ENCODE peak calls at places on chromosomes 6 and 20, in five cellular contexts. One of them, this sample, is unnamed.

GRCh38 chr6:109039795-109040194 is 54.9 kb downstream of the SESN1 start:
- DNase-seq in A549: no peak
- DNase-seq in HepG2: no peak
- DNase-seq in GM12878: no peak
- DNase-seq in K562: no peak
- DNase-seq in this sample: no peak

GRCh38 chr6:50905297-50905696 is 86.6 kb downstream of the TFAP2B start:
- DNase-seq in A549: no peak
- DNase-seq in HepG2: no peak
- DNase-seq in GM12878: no peak
- DNase-seq in K562: no peak
- DNase-seq in this sample: no peak

GRCh38 chr6:116399287-116399686 is 28.5 kb downstream of the DSE start:
- DNase-seq in A549: no peak
- DNase-seq in HepG2: no peak
- DNase-seq in GM12878: no peak
- DNase-seq in K562: no peak
- DNase-seq in this sample: no peak

GRCh38 chr6:70112686-70113570 is 190.0 kb downstream of the COL9A1 start:
- DNase-seq in A549: no peak
- DNase-seq in HepG2: no peak
- DNase-seq in GM12878: no peak
- DNase-seq in K562: no peak
- DNase-seq in this sample: no peak

GRCh38 chr6:65461121-65461520 is 245.9 kb downstream of the EYS start:
- DNase-seq in A549: no peak
- DNase-seq in HepG2: no peak
- DNase-seq in GM12878: no peak
- DNase-seq in K562: peak; percentile 6
- DNase-seq in this sample: no peak

GRCh38 chr20:36624925-36625324 is 19.3 kb downstream of the RAB5IF start:
- DNase-seq in A549: no peak
- DNase-seq in HepG2: no peak
- DNase-seq in GM12878: no peak
- DNase-seq in K562: no peak
- DNase-seq in this sample: no peak

GRCh38 chr20:20824924-20825584 is 112.6 kb upstream of the RALGAPA2 start:
- DNase-seq in A549: peak; percentile 53
- DNase-seq in HepG2: peak; percentile 70
- DNase-seq in GM12878: peak; percentile 11
- DNase-seq in K562: peak; percentile 46
- DNase-seq in this sample: no peak

GRCh38 chr6:7513534-7513933 is 27.9 kb upstream of the DSP start:
- DNase-seq in A549: no peak
- DNase-seq in HepG2: no peak
- DNase-seq in GM12878: no peak
- DNase-seq in K562: no peak
- DNase-seq in this sample: no peak

GRCh38 chr6:27441001-27441400 is 31.9 kb downstream of the ZNF184 start:
- DNase-seq in A549: no peak
- DNase-seq in HepG2: no peak
- DNase-seq in GM12878: no peak
- DNase-seq in K562: no peak
- DNase-seq in this sample: no peak

GRCh38 chr6:33904050-33904827 is 100.4 kb upstream of the MLN start:
- DNase-seq in A549: no peak
- DNase-seq in HepG2: no peak
- DNase-seq in GM12878: peak; percentile 79
- DNase-seq in K562: peak; percentile 90
- DNase-seq in this sample: no peak

GRCh38 chr6:133683603-133684002 is 205.3 kb upstream of the TCF21 start:
- DNase-seq in A549: no peak
- DNase-seq in HepG2: no peak
- DNase-seq in GM12878: no peak
- DNase-seq in K562: no peak
- DNase-seq in this sample: no peak

GRCh38 chr6:3808759-3809514 is 40.2 kb upstream of the FAM50B start:
- DNase-seq in A549: peak; percentile 77
- DNase-seq in HepG2: peak; percentile 50
- DNase-seq in GM12878: no peak
- DNase-seq in K562: no peak
- DNase-seq in this sample: peak; percentile 66

GRCh38 chr20:23349338-23350006 is 1.1 kb upstream of the NXT1 start:
- DNase-seq in A549: no peak
- DNase-seq in HepG2: no peak
- DNase-seq in GM12878: no peak
- DNase-seq in K562: peak; percentile 16
- DNase-seq in this sample: no peak

GRCh38 chr20:53642196-53643030 is 48.8 kb upstream of the ZNF217 start:
- DNase-seq in A549: peak; percentile 90
- DNase-seq in HepG2: peak; percentile 99
- DNase-seq in GM12878: no peak
- DNase-seq in K562: peak; percentile 64
- DNase-seq in this sample: peak; percentile 89

DNA sequence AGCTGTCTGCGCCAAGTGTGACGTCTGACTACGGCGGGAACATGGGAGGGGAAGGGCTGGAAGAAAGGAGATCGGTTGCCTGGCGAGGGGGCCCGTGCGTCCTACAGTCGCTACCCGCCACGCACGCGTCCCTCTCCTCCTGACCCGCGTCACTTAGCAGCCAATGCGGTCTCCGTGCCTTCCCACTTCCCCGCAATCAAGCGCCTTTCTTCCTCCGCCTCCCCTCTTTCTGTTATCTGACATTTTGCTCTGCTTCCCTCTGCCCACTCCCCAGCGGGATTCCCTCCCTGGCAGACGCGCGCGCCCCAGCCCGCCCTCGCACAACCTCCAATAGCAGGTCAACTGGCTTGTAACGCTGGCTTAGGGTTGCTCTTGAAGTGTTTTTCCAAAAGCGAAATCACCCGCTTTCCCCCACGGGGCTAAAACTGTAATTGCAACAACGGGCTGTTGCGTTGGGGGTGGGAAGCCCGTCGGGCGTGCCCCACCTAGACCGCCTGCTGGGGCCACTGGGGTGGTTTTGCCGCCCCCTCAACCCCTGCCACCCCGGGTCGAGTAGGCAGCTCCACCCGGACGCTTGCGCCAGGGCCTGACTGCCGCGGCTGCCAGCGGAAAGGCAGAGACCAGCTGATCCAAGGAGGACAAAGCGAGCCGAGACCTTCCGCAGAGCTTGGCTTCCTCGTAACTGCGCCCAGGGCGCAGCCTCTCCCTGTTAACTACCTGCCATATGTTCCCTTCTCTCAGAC is 6.2 kb upstream of the SOX4 start:
- DNase-seq in A549: peak; percentile 61
- DNase-seq in HepG2: peak; percentile 21
- DNase-seq in GM12878: no peak
- DNase-seq in K562: no peak
- DNase-seq in this sample: peak; percentile 46
- TF ChIP-seq CTCF in A549: no peak
- TF ChIP-seq CTCF in HepG2: peak; percentile 3
- TF ChIP-seq CTCF in GM12878: peak; percentile 30
- TF ChIP-seq CTCF in K562: no peak
- TF ChIP-seq CTCF in this sample: peak; percentile 17

GRCh38 chr6:156534594-156534993 is 242.6 kb upstream of the ARID1B start:
- DNase-seq in A549: no peak
- DNase-seq in HepG2: no peak
- DNase-seq in GM12878: no peak
- DNase-seq in K562: no peak
- DNase-seq in this sample: no peak

GRCh38 chr6:156543431-156543830 is 233.7 kb upstream of the ARID1B start:
- DNase-seq in A549: no peak
- DNase-seq in HepG2: no peak
- DNase-seq in GM12878: no peak
- DNase-seq in K562: no peak
- DNase-seq in this sample: no peak

GRCh38 chr6:156544046-156544445 is 233.1 kb upstream of the ARID1B start:
- DNase-seq in A549: no peak
- DNase-seq in HepG2: no peak
- DNase-seq in GM12878: no peak
- DNase-seq in K562: no peak
- DNase-seq in this sample: no peak

GRCh38 chr6:156533860-156534580 is 243.2 kb upstream of the ARID1B start:
- DNase-seq in A549: no peak
- DNase-seq in HepG2: no peak
- DNase-seq in GM12878: no peak
- DNase-seq in K562: no peak
- DNase-seq in this sample: no peak

GRCh38 chr6:156538875-156539660 is 238.1 kb upstream of the ARID1B start:
- DNase-seq in A549: no peak
- DNase-seq in HepG2: no peak
- DNase-seq in GM12878: no peak
- DNase-seq in K562: no peak
- DNase-seq in this sample: no peak
- TF ChIP-seq REST in A549: no peak
- TF ChIP-seq REST in HepG2: no peak
- TF ChIP-seq REST in GM12878: no peak
- TF ChIP-seq REST in K562: no peak
- TF ChIP-seq REST in this sample: no peak

DNA sequence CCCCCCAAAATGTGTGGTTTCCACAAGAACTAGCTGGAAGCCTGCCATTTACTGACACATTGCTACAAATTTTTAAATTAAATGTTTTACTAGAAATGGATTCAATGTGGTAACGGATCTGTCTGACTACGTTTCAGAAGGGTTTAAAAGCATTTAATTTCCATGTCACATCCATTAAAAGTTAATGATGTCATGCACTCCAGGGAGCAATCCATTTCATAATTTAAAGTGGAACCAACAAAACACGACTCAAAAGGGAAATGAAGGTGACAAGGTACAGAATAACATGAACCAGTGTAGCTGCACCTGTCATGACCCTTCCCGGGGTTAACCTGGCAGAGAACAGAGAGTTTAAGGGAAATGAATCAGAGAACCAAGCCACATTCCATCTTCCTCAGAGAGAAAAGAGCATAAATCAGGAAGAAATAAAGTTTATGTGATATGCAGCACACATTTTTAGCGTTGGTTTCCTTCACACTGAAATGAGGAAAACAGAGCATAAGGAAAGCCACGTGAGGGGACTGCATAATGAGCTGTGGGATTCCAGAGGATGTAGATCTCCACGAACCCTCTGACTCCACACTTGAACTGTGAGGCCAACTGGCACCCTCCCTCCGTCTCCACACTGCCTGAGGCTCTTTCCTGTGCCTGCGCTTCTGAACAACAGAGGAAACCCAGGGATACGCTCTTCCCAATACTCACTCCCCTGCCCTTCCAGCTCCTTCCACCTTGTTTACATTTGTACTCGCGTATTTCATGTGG is 170.3 kb upstream of the AHI1 start:
- DNase-seq in A549: peak; percentile 4
- DNase-seq in HepG2: no peak
- DNase-seq in GM12878: no peak
- DNase-seq in K562: no peak
- DNase-seq in this sample: no peak
- TF ChIP-seq CEBPB in A549: no peak
- TF ChIP-seq CEBPB in HepG2: no peak
- TF ChIP-seq CEBPB in GM12878: no peak
- TF ChIP-seq CEBPB in K562: no peak
- TF ChIP-seq CEBPB in this sample: no peak

GRCh38 chr6:164039954-164040375 is 625.4 kb downstream of the QKI start:
- DNase-seq in A549: no peak
- DNase-seq in HepG2: no peak
- DNase-seq in GM12878: no peak
- DNase-seq in K562: peak; percentile 99
- DNase-seq in this sample: no peak
- TF ChIP-seq CTCF in A549: no peak
- TF ChIP-seq CTCF in HepG2: no peak
- TF ChIP-seq CTCF in GM12878: no peak
- TF ChIP-seq CTCF in K562: peak; percentile 50
- TF ChIP-seq CTCF in this sample: no peak

GRCh38 chr6:79188101-79188500 is 46.4 kb downstream of the HMGN3 start:
- DNase-seq in A549: no peak
- DNase-seq in HepG2: no peak
- DNase-seq in GM12878: no peak
- DNase-seq in K562: no peak
- DNase-seq in this sample: no peak

GRCh38 chr6:79184086-79184485 is 50.4 kb downstream of the HMGN3 start:
- DNase-seq in A549: no peak
- DNase-seq in HepG2: no peak
- DNase-seq in GM12878: no peak
- DNase-seq in K562: no peak
- DNase-seq in this sample: no peak

GRCh38 chr6:79186564-79186963 is 47.9 kb downstream of the HMGN3 start:
- DNase-seq in A549: no peak
- DNase-seq in HepG2: peak; percentile 6
- DNase-seq in GM12878: no peak
- DNase-seq in K562: no peak
- DNase-seq in this sample: no peak

GRCh38 chr6:79189760-79190159 is 44.7 kb downstream of the HMGN3 start:
- DNase-seq in A549: no peak
- DNase-seq in HepG2: no peak
- DNase-seq in GM12878: no peak
- DNase-seq in K562: no peak
- DNase-seq in this sample: no peak

DNA sequence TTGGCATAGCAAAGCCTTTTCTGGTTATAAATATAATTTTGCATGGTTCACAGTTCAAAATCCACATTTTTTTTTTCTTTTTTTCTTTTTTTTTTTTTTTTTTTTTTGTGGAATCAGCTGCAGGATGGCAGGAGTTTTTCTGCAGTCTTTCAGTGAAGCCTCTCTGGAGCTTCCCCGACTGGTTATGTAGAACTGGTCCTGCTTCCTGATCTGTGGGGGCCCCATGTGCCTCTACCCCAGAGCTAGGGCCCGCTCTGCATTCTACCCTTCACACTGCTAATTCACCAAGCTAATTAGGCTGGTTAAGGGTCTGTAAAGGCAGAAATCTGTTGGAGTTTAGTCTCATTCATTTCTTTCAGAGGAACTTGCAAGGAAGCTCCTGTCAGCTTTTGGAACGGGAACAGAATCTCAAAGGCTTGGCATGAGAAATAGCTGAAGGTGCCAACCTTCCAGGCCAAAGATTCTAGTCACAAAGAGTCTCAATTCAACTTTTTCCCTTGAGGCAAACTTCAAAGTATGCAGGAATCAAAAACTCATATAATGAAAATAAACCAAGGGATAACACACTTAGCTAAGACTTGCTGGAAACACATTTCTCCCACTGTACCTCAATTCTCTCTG is 45.5 kb downstream of the HMGN3 start:
- DNase-seq in A549: no peak
- DNase-seq in HepG2: no peak
- DNase-seq in GM12878: no peak
- DNase-seq in K562: no peak
- DNase-seq in this sample: no peak
- TF ChIP-seq REST in A549: no peak
- TF ChIP-seq REST in HepG2: no peak
- TF ChIP-seq REST in GM12878: no peak
- TF ChIP-seq REST in K562: no peak
- TF ChIP-seq REST in this sample: no peak

DNA sequence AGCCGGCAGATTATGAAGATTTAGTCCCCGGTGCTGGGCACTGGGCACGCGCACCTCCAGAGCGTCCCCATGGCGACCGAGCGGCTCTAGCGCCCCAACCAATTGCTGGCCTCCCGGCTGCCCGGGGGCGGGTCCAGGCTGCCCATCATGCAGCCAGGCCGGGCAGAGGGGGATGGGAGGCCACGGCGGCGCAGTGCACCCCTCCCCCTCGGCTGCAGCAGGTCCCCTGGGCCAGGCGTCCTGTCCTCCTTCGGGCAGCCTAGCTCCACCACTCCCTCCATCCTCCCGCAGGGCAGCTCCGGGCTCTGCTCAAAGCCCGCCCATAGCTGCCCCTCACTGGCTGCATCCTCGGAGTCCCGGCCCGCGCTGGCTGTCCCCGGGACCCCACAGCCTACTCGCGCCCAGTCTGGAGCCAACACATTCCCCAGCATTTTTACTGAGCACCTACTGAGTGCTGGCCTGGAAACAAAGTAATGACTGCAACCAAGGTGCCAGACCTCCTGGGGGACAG is 99.4 kb downstream of the ASXL1 start:
- DNase-seq in A549: peak; percentile 82
- DNase-seq in HepG2: no peak
- DNase-seq in GM12878: no peak
- DNase-seq in K562: peak; percentile 29
- DNase-seq in this sample: no peak
- TF ChIP-seq CEBPB in A549: no peak
- TF ChIP-seq CEBPB in HepG2: no peak
- TF ChIP-seq CEBPB in GM12878: no peak
- TF ChIP-seq CEBPB in K562: no peak
- TF ChIP-seq CEBPB in this sample: no peak